ENCODE peak calls at places on chromosomes 5 and 9, in four cellular contexts. U, Z, D and E are unnamed samples.

GRCh38 chr5:115657883-115658233 is 32.0 kb upstream of the TMED7 start:
- DNase-seq in D (no peak), U (no peak), Z (no peak), E (peak)

GRCh38 chr9:36101916-36102741 is 34.4 kb upstream of the GLIPR2 start:
- DNase-seq in U (no peak), D (no peak), Z (no peak), E (peak)

GRCh38 chr5:107067391-107067790 is 603.3 kb downstream of the EFNA5 start:
- DNase-seq in U (no peak), D (no peak), Z (no peak), E (no peak)

GRCh38 chr9:81472701-81473100 is 216.6 kb downstream of the TLE1 start:
- DNase-seq in U (no peak), Z (no peak), D (no peak), E (no peak)

GRCh38 chr5:149443210-149443609 is 64.1 kb upstream of the IL17B start:
- DNase-seq in U (no peak), D (no peak), Z (no peak), E (no peak)

GRCh38 chr9:20208951-20209350 is 413.3 kb downstream of the MLLT3 start:
- DNase-seq in Z (no peak), U (no peak), D (no peak), E (no peak)

GRCh38 chr5:140402258-140403074 is 833 bp downstream of the ANKHD1 start:
- DNase-seq in U (peak), Z (peak), D (peak), E (peak)

GRCh38 chr9:95511232-95511951 is 5.4 kb downstream of the PTCH1 start:
- DNase-seq in D (peak), U (peak), Z (peak), E (no peak)

GRCh38 chr5:171462136-171462927 is 42.9 kb downstream of the FGF18 start:
- DNase-seq in U (no peak), D (no peak), Z (no peak), E (no peak)

GRCh38 chr9:120931278-120932085 is 4.9 kb upstream of the TRAF1 start:
- DNase-seq in D (no peak), Z (peak), U (peak), E (peak)

GRCh38 chr5:73437126-73438047 is 11.2 kb downstream of the FOXD1 start:
- DNase-seq in U (no peak), D (peak), Z (no peak), E (peak)

GRCh38 chr5:132460835-132461230 is 29.7 kb downstream of the IRF1 start:
- DNase-seq in U (no peak), Z (no peak), D (no peak), E (no peak)

GRCh38 chr9:110742741-110743371 is 74.3 kb downstream of the MUSK start:
- DNase-seq in Z (no peak), D (no peak), U (no peak), E (peak)

GRCh38 chr5:175873090-175873454 is 1.7 kb downstream of the CPLX2 start:
- DNase-seq in Z (no peak), D (no peak), U (no peak), E (no peak)

GRCh38 chr5:142545653-142546322 is 140.1 kb downstream of the FGF1 start:
- DNase-seq in U (no peak), Z (no peak), D (no peak), E (peak)

GRCh38 chr9:70031141-70031545 is 12.5 kb upstream of the MAMDC2 start:
- DNase-seq in Z (no peak), D (no peak), U (no peak), E (peak)

GRCh38 chr5:91296691-91297143 is 86.4 kb downstream of the ARRDC3 start:
- DNase-seq in U (peak), D (peak), Z (no peak), E (no peak)

GRCh38 chr9:75417471-75417870 is 329.2 kb downstream of the OSTF1 start:
- DNase-seq in D (no peak), U (no peak), Z (no peak), E (no peak)

GRCh38 chr5:179158556-179158955 is 98.4 kb downstream of the ZNF354C start:
- DNase-seq in U (no peak), D (no peak), Z (no peak), E (no peak)

GRCh38 chr9:16262467-16263261 is 607.8 kb downstream of the BNC2 start:
- DNase-seq in U (no peak), D (no peak), Z (no peak), E (no peak)

GRCh38 chr5:179530069-179530998 is 20.0 kb upstream of the RUFY1 start:
- DNase-seq in U (peak), D (no peak), Z (peak), E (no peak)

GRCh38 chr9:4420351-4420750 is 69.9 kb upstream of the SLC1A1 start:
- DNase-seq in Z (no peak), D (peak), U (no peak), E (no peak)

GRCh38 chr9:125504616-125505015 is 202.4 kb downstream of the MAPKAP1 start:
- DNase-seq in D (no peak), U (no peak), Z (no peak), E (no peak)

GRCh38 chr5:139956342-139956741 is 86.8 kb downstream of the NRG2 start:
- DNase-seq in Z (no peak), U (no peak), D (no peak), E (no peak)

GRCh38 chr9:124843635-124844034 is 9.6 kb upstream of the WDR38 start:
- DNase-seq in D (no peak), Z (no peak), U (no peak), E (no peak)

GRCh38 chr9:69573666-69574456 is 98.3 kb downstream of the APBA1 start:
- DNase-seq in U (no peak), Z (no peak), D (no peak), E (no peak)

GRCh38 chr9:136566899-136567298 is 21.1 kb upstream of the NOTCH1 start:
- DNase-seq in U (peak), Z (no peak), D (no peak), E (no peak)

GRCh38 chr5:124906339-124907097 is 160.1 kb upstream of the ZNF608 start:
- DNase-seq in Z (no peak), U (peak), D (peak), E (peak)

GRCh38 chr9:35690447-35691324 is 961 bp upstream of the TPM2 start:
- DNase-seq in D (no peak), Z (peak), U (peak), E (peak)

GRCh38 chr5:40221255-40221654 is 458.5 kb upstream of the PTGER4 start:
- DNase-seq in Z (no peak), D (no peak), U (no peak), E (no peak)

GRCh38 chr5:168339151-168340140 is 48.0 kb downstream of the WWC1 start:
- DNase-seq in D (no peak), U (no peak), Z (no peak), E (no peak)

GRCh38 chr9:9747787-9748186 is 865.0 kb downstream of the PTPRD start:
- DNase-seq in D (no peak), U (no peak), Z (no peak), E (peak)

GRCh38 chr5:79685621-79686020 is 4.0 kb upstream of the CMYA5 start:
- DNase-seq in Z (no peak), U (no peak), D (no peak), E (no peak)

GRCh38 chr5:14191325-14191724 is 48.2 kb downstream of the TRIO start:
- DNase-seq in Z (no peak), U (no peak), D (no peak), E (no peak)

GRCh38 chr5:169826618-169827017 is 153.7 kb downstream of the INSYN2B start:
- DNase-seq in U (no peak), D (no peak), Z (no peak), E (no peak)

GRCh38 chr5:144179226-144179625 is 8.6 kb downstream of the KCTD16 start:
- DNase-seq in U (no peak), D (no peak), Z (no peak), E (no peak)